ENCODE peak calls at places on chromosomes 12 and 14, in seven cellular contexts. R is WTC11; W is T-cell; I is KBM-7; Z is stimulated activated CD4-positive, alpha-beta T cell treated with anti-CD3 and anti-CD28 coated beads, Interleukin-12 subunit alpha, Interleukin-12 subunit beta, amount 100 ng/mL, for 24 hours; T is omental fat pad; F is cardiac muscle cell. Y is an unnamed sample.

GRCh38 chr12:1805441-1806081 is 14.8 kb upstream of the LRTM2 start:
- DNase-seq in R (peak), W (no peak), I (no peak), Z (no peak), T (no peak), F (no peak), Y (no peak)

GRCh38 chr12:122072031-122072970 is 6.3 kb upstream of the MLXIP start:
- DNase-seq in R (no peak), W (no peak), I (no peak), Z (no peak), T (no peak), F (peak), Y (peak)

GRCh38 chr14:102693006-102693755 is 84.1 kb upstream of the TRAF3 start:
- DNase-seq in R (no peak), W (no peak), I (no peak), Z (no peak), T (no peak), F (peak), Y (no peak)

GRCh38 chr12:64820593-64820992 is 3.9 kb upstream of the TBC1D30 start:
- DNase-seq in R (no peak), W (no peak), I (no peak), Z (no peak), T (no peak), F (no peak), Y (no peak)

GRCh38 chr14:68741839-68742470 is 50.9 kb downstream of the ZFP36L1 start:
- DNase-seq in R (no peak), W (no peak), I (peak), Z (no peak), T (no peak), F (no peak), Y (no peak)

GRCh38 chr12:113467514-113468364 is 3.9 kb downstream of the LHX5 start:
- DNase-seq in R (peak), W (no peak), I (no peak), Z (no peak), T (no peak), F (peak), Y (no peak)

GRCh38 chr12:121455766-121456420 is 56.0 kb downstream of the RNF34 start:
- DNase-seq in R (no peak), W (no peak), I (no peak), Z (no peak), T (no peak), F (no peak), Y (no peak)

GRCh38 chr14:85764809-85765208 is 234.9 kb downstream of the FLRT2 start:
- DNase-seq in R (no peak), W (no peak), I (no peak), Z (no peak), T (no peak), F (no peak), Y (no peak)

GRCh38 chr12:109461049-109461845 is 15.9 kb downstream of the KCTD10 start:
- DNase-seq in R (no peak), W (no peak), I (peak), Z (no peak), T (no peak), F (peak), Y (no peak)

GRCh38 chr12:120669055-120669828 is 17.7 kb upstream of the MLEC start:
- DNase-seq in R (peak), W (no peak), I (no peak), Z (no peak), T (no peak), F (peak), Y (no peak)

GRCh38 chr12:131796754-131797587 is 31.2 kb upstream of the MMP17 start:
- DNase-seq in R (peak), W (no peak), I (no peak), Z (no peak), T (no peak), F (no peak), Y (no peak)

GRCh38 chr14:93970967-93971634 is 5.3 kb downstream of the ASB2 start:
- DNase-seq in R (no peak), W (no peak), I (peak), Z (no peak), T (no peak), F (no peak), Y (no peak)

GRCh38 chr12:77855548-77855947 is 24.9 kb downstream of the NAV3 start:
- DNase-seq in R (no peak), W (no peak), I (no peak), Z (no peak), T (no peak), F (no peak), Y (no peak)

GRCh38 chr14:96097752-96098151 is 58.6 kb downstream of the C14orf132 start:
- DNase-seq in R (no peak), W (no peak), I (no peak), Z (no peak), T (no peak), F (no peak), Y (no peak)

GRCh38 chr14:105476937-105477658 is 2.5 kb downstream of the CRIP2 start:
- DNase-seq in R (no peak), W (no peak), I (no peak), Z (no peak), T (no peak), F (no peak), Y (no peak)

GRCh38 chr14:74963705-74964271 is 8.4 kb upstream of the PGF start:
- DNase-seq in R (no peak), W (no peak), I (no peak), Z (no peak), T (no peak), F (peak), Y (peak)

GRCh38 chr12:123111498-123112165 is 39.3 kb downstream of the PITPNM2 start:
- DNase-seq in R (no peak), W (no peak), I (no peak), Z (no peak), T (no peak), F (no peak), Y (no peak)

Y was measured in prostate gland.